ENCODE peak calls at places on chromosomes 3 and 15, in ten cellular contexts. B is cardiac muscle cell, S is IMR-90, V is body of pancreas, Q is H9, N is progenitor cell of endocrine pancreas, K is neural crest cell, O is K562, D is fibroblast of pulmonary artery, J is NB4. X is an unnamed sample.

GRCh38 chr15:101288905-101289513 is 6.0 kb downstream of the SNRPA1 start:
- DNase-seq in B (peak), S (peak), V (no peak), Q (no peak), N (no peak), K (no peak), O (peak), D (peak), J (peak), X (no peak)

GRCh38 chr15:33846862-33847261 is 121.4 kb upstream of the CHRM5 start:
- DNase-seq in B (no peak), S (no peak), V (no peak), Q (no peak), N (no peak), K (no peak), O (no peak), D (no peak), J (no peak), X (no peak)

GRCh38 chr15:62165029-62165792 is at the start of gene C2CD4B:
- DNase-seq in B (peak), S (no peak), V (peak), Q (peak), N (peak), K (peak), O (no peak), D (peak), J (peak), X (peak)

GRCh38 chr3:126835472-126836219 is 131.6 kb downstream of the CHCHD6 start:
- DNase-seq in B (peak), S (peak), V (no peak), Q (no peak), N (no peak), K (no peak), O (peak), D (peak), J (no peak), X (no peak)

GRCh38 chr15:53569756-53570480 is 189.5 kb downstream of the WDR72 start:
- DNase-seq in B (no peak), S (no peak), V (no peak), Q (no peak), N (no peak), K (no peak), O (no peak), D (no peak), J (no peak), X (no peak)

GRCh38 chr3:133113526-133113925 is 75.3 kb downstream of the TMEM108 start:
- DNase-seq in B (no peak), S (peak), V (no peak), Q (no peak), N (no peak), K (no peak), O (no peak), D (peak), J (no peak), X (no peak)

GRCh38 chr15:68775671-68776476 is 44.8 kb downstream of the ANP32A start:
- DNase-seq in B (peak), S (peak), V (peak), Q (no peak), N (no peak), K (no peak), O (no peak), D (peak), J (no peak), X (no peak)

GRCh38 chr15:90871097-90871715 is 2.8 kb downstream of the FURIN start:
- DNase-seq in B (no peak), S (no peak), V (peak), Q (no peak), N (no peak), K (peak), O (peak), D (no peak), J (peak), X (peak)

GRCh38 chr3:25897019-25897418 is 107.1 kb downstream of the OXSM start:
- DNase-seq in B (no peak), S (no peak), V (no peak), Q (peak), N (no peak), K (peak), O (peak), D (peak), J (peak), X (peak)

GRCh38 chr3:112048911-112049310 is 14.4 kb downstream of the TMPRSS7 start:
- DNase-seq in B (no peak), S (no peak), V (no peak), Q (peak), N (no peak), K (no peak), O (no peak), D (no peak), J (no peak), X (no peak)

GRCh38 chr3:11904157-11904556 is 57.5 kb upstream of the TAMM41 start:
- DNase-seq in B (no peak), S (no peak), V (no peak), Q (no peak), N (no peak), K (no peak), O (no peak), D (no peak), J (no peak), X (no peak)

GRCh38 chr15:57237282-57237642 is 139.0 kb upstream of the CGNL1 start:
- DNase-seq in B (no peak), S (no peak), V (no peak), Q (no peak), N (no peak), K (no peak), O (no peak), D (no peak), J (no peak), X (no peak)

DNA sequence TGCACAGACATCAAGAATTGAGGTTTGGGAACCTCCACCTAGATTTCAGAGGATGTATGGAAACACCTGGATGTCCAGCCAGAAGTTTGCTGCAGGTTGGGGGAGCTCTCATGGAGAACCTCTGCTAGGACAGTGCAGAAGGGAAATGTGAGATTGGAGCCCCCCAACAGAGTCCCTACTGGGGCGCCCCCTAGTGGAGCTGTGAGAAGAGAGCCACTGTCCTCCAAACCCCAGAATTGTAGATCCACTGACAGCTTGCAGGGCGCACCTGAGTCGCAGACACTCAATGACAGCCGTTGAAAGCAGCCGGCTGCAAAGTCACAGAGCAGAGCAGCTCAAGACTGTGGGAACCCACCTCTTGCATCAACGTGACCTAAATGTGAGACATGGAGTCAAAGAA is 34.6 kb upstream of the EPHA6 start:
- DNase-seq in B (no peak), S (no peak), V (no peak), Q (peak), N (no peak), K (no peak), O (no peak), D (no peak), J (peak), X (no peak)
- TF ChIP-seq CTCF in B (no peak), S (no peak), V (no peak), Q (peak), N (no peak), K (peak), O (no peak), D (no peak), J (peak), X (no peak)

GRCh38 chr3:152657002-152657400 is 177.9 kb upstream of the P2RY1 start:
- DNase-seq in B (no peak), S (no peak), V (no peak), Q (no peak), N (no peak), K (no peak), O (no peak), D (no peak), J (no peak), X (no peak)
- TF ChIP-seq CTCF in B (no peak), S (no peak), V (no peak), Q (no peak), N (no peak), K (no peak), O (no peak), D (no peak), J (no peak), X (no peak)

GRCh38 chr3:66133853-66134445 is 86.9 kb upstream of the SLC25A26 start:
- DNase-seq in B (no peak), S (no peak), V (no peak), Q (no peak), N (no peak), K (no peak), O (no peak), D (no peak), J (no peak), X (no peak)
- TF ChIP-seq CTCF in B (no peak), S (no peak), V (no peak), Q (no peak), N (no peak), K (no peak), O (no peak), D (no peak), J (no peak), X (no peak)

GRCh38 chr3:108202834-108203233 is 19.4 kb downstream of the IFT57 start:
- DNase-seq in B (no peak), S (peak), V (peak), Q (peak), N (no peak), K (no peak), O (no peak), D (no peak), J (peak), X (no peak)
- TF ChIP-seq CTCF in B (no peak), S (no peak), V (no peak), Q (peak), N (no peak), K (no peak), O (no peak), D (peak), J (no peak), X (no peak)

GRCh38 chr3:140223631-140224030 is 288.6 kb downstream of the CLSTN2 start:
- DNase-seq in B (no peak), S (no peak), V (no peak), Q (no peak), N (no peak), K (no peak), O (no peak), D (no peak), J (no peak), X (no peak)

GRCh38 chr3:140223197-140223596 is 288.2 kb downstream of the CLSTN2 start:
- DNase-seq in B (no peak), S (no peak), V (no peak), Q (no peak), N (no peak), K (no peak), O (no peak), D (no peak), J (no peak), X (no peak)

GRCh38 chr3:140216249-140216648 is 281.3 kb downstream of the CLSTN2 start:
- DNase-seq in B (no peak), S (no peak), V (no peak), Q (no peak), N (no peak), K (no peak), O (peak), D (no peak), J (peak), X (peak)

GRCh38 chr3:140219161-140219745 is 284.3 kb downstream of the CLSTN2 start:
- DNase-seq in B (no peak), S (no peak), V (no peak), Q (no peak), N (no peak), K (no peak), O (no peak), D (no peak), J (no peak), X (no peak)

GRCh38 chr3:140219923-140220452 is 285.0 kb downstream of the CLSTN2 start:
- DNase-seq in B (no peak), S (no peak), V (peak), Q (no peak), N (no peak), K (no peak), O (no peak), D (no peak), J (peak), X (no peak)
- TF ChIP-seq CTCF in B (no peak), S (no peak), V (peak), Q (peak), N (no peak), K (peak), O (peak), D (no peak), J (peak), X (no peak)

GRCh38 chr3:129226374-129226773 is 23.0 kb upstream of the COPG1 start:
- DNase-seq in B (peak), S (peak), V (peak), Q (no peak), N (no peak), K (no peak), O (peak), D (peak), J (no peak), X (no peak)

GRCh38 chr3:129228891-129229585 is 20.4 kb upstream of the COPG1 start:
- DNase-seq in B (peak), S (peak), V (peak), Q (peak), N (no peak), K (no peak), O (peak), D (peak), J (peak), X (no peak)

GRCh38 chr3:129230311-129231019 is 18.9 kb upstream of the COPG1 start:
- DNase-seq in B (peak), S (peak), V (peak), Q (no peak), N (no peak), K (no peak), O (peak), D (peak), J (peak), X (no peak)

GRCh38 chr3:129224984-129225393 is 24.4 kb upstream of the COPG1 start:
- DNase-seq in B (peak), S (peak), V (peak), Q (peak), N (no peak), K (no peak), O (no peak), D (peak), J (peak), X (no peak)
- TF ChIP-seq CTCF in B (no peak), S (no peak), V (no peak), Q (no peak), N (no peak), K (no peak), O (no peak), D (no peak), J (no peak), X (no peak)

X was measured in GM10248.